ENCODE peak calls at places on chromosomes 7 and 10, in nine cellular contexts. F is fibroblast of lung; N is effector memory CD8-positive, alpha-beta T cell; R is A549; Z is H9; H is Panc1; D is NCI-H774; L is NCI-H2171 treated with DMSO at 0.1 percent for 48 hours; G is non-pigmented ciliary epithelial cell. S is an unnamed sample.

GRCh38 chr7:29285451-29285807 is 90.9 kb downstream of the CHN2 start:
- DNase-seq in F (peak), N (peak), R (peak), Z (no peak), H (no peak), D (peak), L (no peak), G (peak), S (no peak)

GRCh38 chr10:12940791-12941190 is 60.7 kb downstream of the CCDC3 start:
- DNase-seq in F (no peak), N (no peak), R (no peak), Z (no peak), H (no peak), D (no peak), L (no peak), G (no peak), S (no peak)

GRCh38 chr7:18413447-18413846 is 82.1 kb upstream of the HDAC9 start:
- DNase-seq in F (no peak), N (no peak), R (no peak), Z (no peak), H (no peak), D (no peak), L (no peak), G (no peak), S (no peak)

GRCh38 chr7:115511330-115511729 is 519.2 kb downstream of the TFEC start:
- DNase-seq in F (no peak), N (no peak), R (no peak), Z (no peak), H (no peak), D (no peak), L (no peak), G (no peak), S (no peak)

GRCh38 chr10:28841625-28842024 is 164.3 kb downstream of the BAMBI start:
- DNase-seq in F (peak), N (no peak), R (no peak), Z (no peak), H (no peak), D (no peak), L (no peak), G (peak), S (no peak)

GRCh38 chr10:72449842-72450495 is 95.2 kb upstream of the DNAJB12 start:
- DNase-seq in F (no peak), N (no peak), R (no peak), Z (no peak), H (no peak), D (peak), L (no peak), G (no peak), S (no peak)

GRCh38 chr10:118028619-118029018 is 18.1 kb downstream of the RAB11FIP2 start:
- DNase-seq in F (no peak), N (no peak), R (no peak), Z (no peak), H (no peak), D (no peak), L (no peak), G (no peak), S (no peak)

GRCh38 chr7:526474-527034 is 6.9 kb upstream of the PDGFA start:
- DNase-seq in F (no peak), N (no peak), R (no peak), Z (no peak), H (no peak), D (no peak), L (no peak), G (no peak), S (no peak)

GRCh38 chr10:111598433-111599059 is 521.7 kb downstream of the ADRA2A start:
- DNase-seq in F (peak), N (peak), R (peak), Z (peak), H (peak), D (no peak), L (peak), G (peak), S (peak)

GRCh38 chr10:19654576-19654975 is 161.7 kb upstream of the PLXDC2 start:
- DNase-seq in F (peak), N (no peak), R (no peak), Z (no peak), H (no peak), D (no peak), L (no peak), G (peak), S (no peak)

GRCh38 chr10:44384601-44385422 is at the start of gene CXCL12:
- DNase-seq in F (peak), N (no peak), R (no peak), Z (peak), H (no peak), D (no peak), L (peak), G (no peak), S (no peak)

GRCh38 chr10:101130984-101131961 is at the start of gene TLX1:
- DNase-seq in F (no peak), N (no peak), R (no peak), Z (peak), H (no peak), D (no peak), L (peak), G (no peak), S (no peak)

GRCh38 chr7:66452165-66452564 is 176.5 kb upstream of the KCTD7 start:
- DNase-seq in F (peak), N (no peak), R (no peak), Z (no peak), H (no peak), D (peak), L (no peak), G (no peak), S (no peak)

GRCh38 chr7:80070391-80070790 is 64.2 kb upstream of the GNAI1 start:
- DNase-seq in F (peak), N (no peak), R (no peak), Z (no peak), H (no peak), D (no peak), L (no peak), G (no peak), S (no peak)

GRCh38 chr10:116385311-116385710 is 42.3 kb upstream of the PNLIPRP3 start:
- DNase-seq in F (no peak), N (no peak), R (no peak), Z (peak), H (no peak), D (no peak), L (no peak), G (no peak), S (no peak)

GRCh38 chr10:116669832-116670644 is 49.3 kb downstream of the PNLIPRP2 start:
- DNase-seq in F (peak), N (no peak), R (no peak), Z (peak), H (no peak), D (no peak), L (peak), G (no peak), S (no peak)

GRCh38 chr7:63899691-63900393 is 98.8 kb upstream of the ZNF722 start:
- DNase-seq in F (no peak), N (peak), R (no peak), Z (no peak), H (no peak), D (peak), L (no peak), G (no peak), S (peak)

GRCh38 chr7:28442540-28443420 is 30.5 kb downstream of the CREB5 start:
- DNase-seq in F (peak), N (no peak), R (no peak), Z (no peak), H (no peak), D (no peak), L (no peak), G (no peak), S (no peak)

GRCh38 chr10:80205478-80206276 is at the start of gene ANXA11:
- DNase-seq in F (peak), N (peak), R (peak), Z (peak), H (peak), D (peak), L (peak), G (no peak), S (peak)

GRCh38 chr7:70579397-70580097 is 552.4 kb upstream of the GALNT17 start:
- DNase-seq in F (no peak), N (no peak), R (no peak), Z (no peak), H (no peak), D (no peak), L (peak), G (no peak), S (no peak)

GRCh38 chr10:133242611-133243356 is 5.1 kb downstream of the VENTX start:
- DNase-seq in F (no peak), N (no peak), R (no peak), Z (no peak), H (no peak), D (no peak), L (no peak), G (no peak), S (no peak)

GRCh38 chr10:48792687-48793096 is 108.0 kb downstream of the WDFY4 start:
- DNase-seq in F (peak), N (no peak), R (no peak), Z (no peak), H (no peak), D (no peak), L (no peak), G (peak), S (no peak)

GRCh38 chr7:29337628-29338116 is 143.1 kb downstream of the CHN2 start:
- DNase-seq in F (peak), N (peak), R (no peak), Z (no peak), H (no peak), D (no peak), L (no peak), G (no peak), S (no peak)

GRCh38 chr7:16978358-16979244 is 96.8 kb upstream of the AGR3 start:
- DNase-seq in F (peak), N (no peak), R (peak), Z (no peak), H (peak), D (no peak), L (no peak), G (peak), S (no peak)

GRCh38 chr10:95133016-95133752 is 60.9 kb upstream of the ACSM6 start:
- DNase-seq in F (peak), N (peak), R (peak), Z (peak), H (peak), D (no peak), L (peak), G (peak), S (peak)

GRCh38 chr10:78541528-78542470 is 508.1 kb downstream of the RPS24 start:
- DNase-seq in F (peak), N (no peak), R (no peak), Z (no peak), H (no peak), D (no peak), L (no peak), G (no peak), S (no peak)

GRCh38 chr7:82406937-82407336 is 36.6 kb downstream of the CACNA2D1 start:
- DNase-seq in F (no peak), N (no peak), R (no peak), Z (no peak), H (no peak), D (no peak), L (peak), G (no peak), S (no peak)

GRCh38 chr7:108497082-108497725 is 28.7 kb downstream of the PNPLA8 start:
- DNase-seq in F (peak), N (peak), R (peak), Z (no peak), H (peak), D (peak), L (peak), G (no peak), S (peak)

GRCh38 chr7:83475403-83475802 is 173.5 kb downstream of the SEMA3E start:
- DNase-seq in F (no peak), N (no peak), R (no peak), Z (peak), H (no peak), D (no peak), L (no peak), G (no peak), S (no peak)

GRCh38 chr7:151440799-151441443 is 980 bp upstream of the CRYGN start:
- DNase-seq in F (no peak), N (no peak), R (no peak), Z (no peak), H (no peak), D (no peak), L (no peak), G (no peak), S (no peak)

GRCh38 chr10:126158537-126158936 is 229.7 kb downstream of the ADAM12 start:
- DNase-seq in F (no peak), N (no peak), R (no peak), Z (no peak), H (no peak), D (no peak), L (no peak), G (no peak), S (no peak)

GRCh38 chr7:517848-518629 is 1.6 kb downstream of the PDGFA start:
- DNase-seq in F (peak), N (no peak), R (peak), Z (no peak), H (no peak), D (no peak), L (peak), G (no peak), S (no peak)

GRCh38 chr7:82179311-82179710 is 264.3 kb downstream of the CACNA2D1 start:
- DNase-seq in F (peak), N (no peak), R (no peak), Z (no peak), H (no peak), D (no peak), L (no peak), G (no peak), S (no peak)

GRCh38 chr7:83876593-83876992 is 227.7 kb upstream of the SEMA3E start:
- DNase-seq in F (peak), N (no peak), R (no peak), Z (no peak), H (no peak), D (no peak), L (peak), G (no peak), S (no peak)

GRCh38 chr10:118394557-118395194 is 52.6 kb upstream of the FAM204A start:
- DNase-seq in F (no peak), N (no peak), R (no peak), Z (no peak), H (no peak), D (no peak), L (peak), G (no peak), S (no peak)

GRCh38 chr10:133162178-133162909 is 2.3 kb downstream of the KNDC1 start:
- DNase-seq in F (peak), N (no peak), R (no peak), Z (no peak), H (no peak), D (no peak), L (no peak), G (no peak), S (no peak)

GRCh38 chr10:126042354-126042753 is 146.0 kb downstream of the FANK1 start:
- DNase-seq in F (no peak), N (peak), R (no peak), Z (no peak), H (no peak), D (no peak), L (no peak), G (no peak), S (no peak)

S was measured in CD4-positive, alpha-beta T cell.